ENCODE peak calls at places on chromosome 12, in seven cellular contexts. One of them, this sample, is unnamed.

GRCh38 chr12:21183721-21184275 is 52.8 kb downstream of the SLCO1B1 start:
- DNase-seq in renal cortical epithelial cell: peak; percentile 1
- DNase-seq in fibroblast of pulmonary artery: no peak
- DNase-seq in AG04450: no peak
- DNase-seq in CD4-positive, alpha-beta memory T cell: no peak
- DNase-seq in T-helper 17 cell: no peak
- DNase-seq in GM20000: no peak
- DNase-seq in this sample: no peak

GRCh38 chr12:54337280-54337842 is 12.4 kb downstream of the COPZ1 start:
- DNase-seq in renal cortical epithelial cell: no peak
- DNase-seq in fibroblast of pulmonary artery: no peak
- DNase-seq in AG04450: no peak
- DNase-seq in CD4-positive, alpha-beta memory T cell: no peak
- DNase-seq in T-helper 17 cell: no peak
- DNase-seq in GM20000: no peak
- DNase-seq in this sample: no peak

GRCh38 chr12:26928661-26929060 is 9.1 kb downstream of the INTS13 start:
- DNase-seq in renal cortical epithelial cell: no peak
- DNase-seq in fibroblast of pulmonary artery: no peak
- DNase-seq in AG04450: no peak
- DNase-seq in CD4-positive, alpha-beta memory T cell: no peak
- DNase-seq in T-helper 17 cell: no peak
- DNase-seq in GM20000: no peak
- DNase-seq in this sample: no peak

GRCh38 chr12:104910196-104910840 is 47.8 kb downstream of the SLC41A2 start:
- DNase-seq in renal cortical epithelial cell: no peak
- DNase-seq in fibroblast of pulmonary artery: peak; percentile 50
- DNase-seq in AG04450: no peak
- DNase-seq in CD4-positive, alpha-beta memory T cell: no peak
- DNase-seq in T-helper 17 cell: no peak
- DNase-seq in GM20000: no peak
- DNase-seq in this sample: no peak

GRCh38 chr12:89064780-89065179 is 287.5 kb downstream of the DUSP6 start:
- DNase-seq in renal cortical epithelial cell: peak; percentile 94
- DNase-seq in fibroblast of pulmonary artery: peak; percentile 18
- DNase-seq in AG04450: no peak
- DNase-seq in CD4-positive, alpha-beta memory T cell: no peak
- DNase-seq in T-helper 17 cell: no peak
- DNase-seq in GM20000: no peak
- DNase-seq in this sample: no peak

GRCh38 chr12:67141405-67142018 is 127.6 kb upstream of the CAND1 start:
- DNase-seq in renal cortical epithelial cell: no peak
- DNase-seq in fibroblast of pulmonary artery: no peak
- DNase-seq in AG04450: no peak
- DNase-seq in CD4-positive, alpha-beta memory T cell: no peak
- DNase-seq in T-helper 17 cell: no peak
- DNase-seq in GM20000: no peak
- DNase-seq in this sample: no peak

GRCh38 chr12:50925920-50926319 is 26.4 kb upstream of the HIGD1C start:
- DNase-seq in renal cortical epithelial cell: no peak
- DNase-seq in fibroblast of pulmonary artery: no peak
- DNase-seq in AG04450: no peak
- DNase-seq in CD4-positive, alpha-beta memory T cell: no peak
- DNase-seq in T-helper 17 cell: no peak
- DNase-seq in GM20000: no peak
- DNase-seq in this sample: no peak

GRCh38 chr12:1935242-1935641 is 16.8 kb upstream of the CACNA2D4 start:
- DNase-seq in renal cortical epithelial cell: no peak
- DNase-seq in fibroblast of pulmonary artery: no peak
- DNase-seq in AG04450: no peak
- DNase-seq in CD4-positive, alpha-beta memory T cell: no peak
- DNase-seq in T-helper 17 cell: no peak
- DNase-seq in GM20000: no peak
- DNase-seq in this sample: no peak

GRCh38 chr12:57496822-57497221 is 9.0 kb downstream of the MARS1 start:
- DNase-seq in renal cortical epithelial cell: no peak
- DNase-seq in fibroblast of pulmonary artery: no peak
- DNase-seq in AG04450: no peak
- DNase-seq in CD4-positive, alpha-beta memory T cell: no peak
- DNase-seq in T-helper 17 cell: no peak
- DNase-seq in GM20000: no peak
- DNase-seq in this sample: no peak

GRCh38 chr12:51855586-51856428 is 7.3 kb upstream of the FIGNL2 start:
- DNase-seq in renal cortical epithelial cell: peak; percentile 93
- DNase-seq in fibroblast of pulmonary artery: peak; percentile 35
- DNase-seq in AG04450: no peak
- DNase-seq in CD4-positive, alpha-beta memory T cell: no peak
- DNase-seq in T-helper 17 cell: no peak
- DNase-seq in GM20000: no peak
- DNase-seq in this sample: peak; percentile 83

GRCh38 chr12:12560587-12561304 is 1.9 kb downstream of the DUSP16 start:
- DNase-seq in renal cortical epithelial cell: peak; percentile 91
- DNase-seq in fibroblast of pulmonary artery: peak; percentile 72
- DNase-seq in AG04450: no peak
- DNase-seq in CD4-positive, alpha-beta memory T cell: peak; percentile 89
- DNase-seq in T-helper 17 cell: peak; percentile 18
- DNase-seq in GM20000: peak; percentile 69
- DNase-seq in this sample: no peak

GRCh38 chr12:109464642-109465351 is 12.3 kb downstream of the KCTD10 start:
- DNase-seq in renal cortical epithelial cell: peak; percentile 28
- DNase-seq in fibroblast of pulmonary artery: peak; percentile 56
- DNase-seq in AG04450: no peak
- DNase-seq in CD4-positive, alpha-beta memory T cell: no peak
- DNase-seq in T-helper 17 cell: no peak
- DNase-seq in GM20000: no peak
- DNase-seq in this sample: no peak

GRCh38 chr12:122116707-122117535 is 38.4 kb downstream of the MLXIP start:
- DNase-seq in renal cortical epithelial cell: no peak
- DNase-seq in fibroblast of pulmonary artery: no peak
- DNase-seq in AG04450: no peak
- DNase-seq in CD4-positive, alpha-beta memory T cell: no peak
- DNase-seq in T-helper 17 cell: no peak
- DNase-seq in GM20000: no peak
- DNase-seq in this sample: no peak

GRCh38 chr12:12714276-12715001 is 2.7 kb upstream of the CDKN1B start:
- DNase-seq in renal cortical epithelial cell: peak; percentile 58
- DNase-seq in fibroblast of pulmonary artery: no peak
- DNase-seq in AG04450: no peak
- DNase-seq in CD4-positive, alpha-beta memory T cell: peak; percentile 83
- DNase-seq in T-helper 17 cell: no peak
- DNase-seq in GM20000: peak; percentile 58
- DNase-seq in this sample: no peak

GRCh38 chr12:85951823-85952222 is 77.7 kb downstream of the NTS start:
- DNase-seq in renal cortical epithelial cell: peak; percentile 33
- DNase-seq in fibroblast of pulmonary artery: peak; percentile 45
- DNase-seq in AG04450: no peak
- DNase-seq in CD4-positive, alpha-beta memory T cell: no peak
- DNase-seq in T-helper 17 cell: no peak
- DNase-seq in GM20000: no peak
- DNase-seq in this sample: no peak

GRCh38 chr12:49524660-49525324 is 14.0 kb upstream of the KCNH3 start:
- DNase-seq in renal cortical epithelial cell: no peak
- DNase-seq in fibroblast of pulmonary artery: peak; percentile 60
- DNase-seq in AG04450: no peak
- DNase-seq in CD4-positive, alpha-beta memory T cell: no peak
- DNase-seq in T-helper 17 cell: no peak
- DNase-seq in GM20000: no peak
- DNase-seq in this sample: no peak

GRCh38 chr12:52766351-52767019 is 10.7 kb downstream of the KRT76 start:
- DNase-seq in renal cortical epithelial cell: no peak
- DNase-seq in fibroblast of pulmonary artery: no peak
- DNase-seq in AG04450: no peak
- DNase-seq in CD4-positive, alpha-beta memory T cell: no peak
- DNase-seq in T-helper 17 cell: no peak
- DNase-seq in GM20000: no peak
- DNase-seq in this sample: no peak

GRCh38 chr12:68364893-68365725 is 32.9 kb upstream of the MDM1 start:
- DNase-seq in renal cortical epithelial cell: peak; percentile 98
- DNase-seq in fibroblast of pulmonary artery: peak; percentile 99
- DNase-seq in AG04450: peak; percentile 96
- DNase-seq in CD4-positive, alpha-beta memory T cell: peak; percentile 88
- DNase-seq in T-helper 17 cell: peak; percentile 55
- DNase-seq in GM20000: peak; percentile 77
- DNase-seq in this sample: peak; percentile 90

GRCh38 chr12:116476227-116476852 is 82.8 kb upstream of the MAP1LC3B2 start:
- DNase-seq in renal cortical epithelial cell: no peak
- DNase-seq in fibroblast of pulmonary artery: no peak
- DNase-seq in AG04450: no peak
- DNase-seq in CD4-positive, alpha-beta memory T cell: no peak
- DNase-seq in T-helper 17 cell: no peak
- DNase-seq in GM20000: no peak
- DNase-seq in this sample: no peak

GRCh38 chr12:25771062-25771461 is 187.4 kb upstream of the RASSF8 start:
- DNase-seq in renal cortical epithelial cell: no peak
- DNase-seq in fibroblast of pulmonary artery: no peak
- DNase-seq in AG04450: no peak
- DNase-seq in CD4-positive, alpha-beta memory T cell: no peak
- DNase-seq in T-helper 17 cell: no peak
- DNase-seq in GM20000: no peak
- DNase-seq in this sample: no peak

GRCh38 chr12:45369065-45369464 is 153.2 kb downstream of the ANO6 start:
- DNase-seq in renal cortical epithelial cell: peak; percentile 81
- DNase-seq in fibroblast of pulmonary artery: peak; percentile 61
- DNase-seq in AG04450: peak; percentile 23
- DNase-seq in CD4-positive, alpha-beta memory T cell: no peak
- DNase-seq in T-helper 17 cell: no peak
- DNase-seq in GM20000: no peak
- DNase-seq in this sample: no peak

GRCh38 chr12:114430306-114430705 is 24.4 kb upstream of the TBX5 start:
- DNase-seq in renal cortical epithelial cell: no peak
- DNase-seq in fibroblast of pulmonary artery: peak; percentile 88
- DNase-seq in AG04450: peak; percentile 98
- DNase-seq in CD4-positive, alpha-beta memory T cell: no peak
- DNase-seq in T-helper 17 cell: no peak
- DNase-seq in GM20000: no peak
- DNase-seq in this sample: no peak

GRCh38 chr12:6684609-6685008 is 4.6 kb downstream of the ZNF384 start:
- DNase-seq in renal cortical epithelial cell: peak; percentile 19
- DNase-seq in fibroblast of pulmonary artery: peak; percentile 40
- DNase-seq in AG04450: no peak
- DNase-seq in CD4-positive, alpha-beta memory T cell: peak; percentile 53
- DNase-seq in T-helper 17 cell: no peak
- DNase-seq in GM20000: peak; percentile 48
- DNase-seq in this sample: no peak

GRCh38 chr12:122732170-122732569 is 1.5 kb upstream of the HCAR1 start:
- DNase-seq in renal cortical epithelial cell: no peak
- DNase-seq in fibroblast of pulmonary artery: no peak
- DNase-seq in AG04450: no peak
- DNase-seq in CD4-positive, alpha-beta memory T cell: no peak
- DNase-seq in T-helper 17 cell: no peak
- DNase-seq in GM20000: no peak
- DNase-seq in this sample: peak; percentile 6

GRCh38 chr12:114836609-114837008 is 152.6 kb upstream of the TBX3 start:
- DNase-seq in renal cortical epithelial cell: no peak
- DNase-seq in fibroblast of pulmonary artery: no peak
- DNase-seq in AG04450: no peak
- DNase-seq in CD4-positive, alpha-beta memory T cell: no peak
- DNase-seq in T-helper 17 cell: no peak
- DNase-seq in GM20000: no peak
- DNase-seq in this sample: no peak

GRCh38 chr12:108566452-108566851 is 4.1 kb downstream of the ISCU start:
- DNase-seq in renal cortical epithelial cell: no peak
- DNase-seq in fibroblast of pulmonary artery: no peak
- DNase-seq in AG04450: no peak
- DNase-seq in CD4-positive, alpha-beta memory T cell: no peak
- DNase-seq in T-helper 17 cell: no peak
- DNase-seq in GM20000: no peak
- DNase-seq in this sample: no peak

GRCh38 chr12:5506821-5507231 is 74.9 kb downstream of the NTF3 start:
- DNase-seq in renal cortical epithelial cell: no peak
- DNase-seq in fibroblast of pulmonary artery: no peak
- DNase-seq in AG04450: no peak
- DNase-seq in CD4-positive, alpha-beta memory T cell: no peak
- DNase-seq in T-helper 17 cell: no peak
- DNase-seq in GM20000: no peak
- DNase-seq in this sample: no peak

GRCh38 chr12:68617160-68617926 is 6.6 kb downstream of the RAP1B start:
- DNase-seq in renal cortical epithelial cell: no peak
- DNase-seq in fibroblast of pulmonary artery: peak; percentile 68
- DNase-seq in AG04450: no peak
- DNase-seq in CD4-positive, alpha-beta memory T cell: no peak
- DNase-seq in T-helper 17 cell: no peak
- DNase-seq in GM20000: no peak
- DNase-seq in this sample: no peak

GRCh38 chr12:124927325-124928094 is 13.1 kb upstream of the UBC start:
- DNase-seq in renal cortical epithelial cell: peak; percentile 85
- DNase-seq in fibroblast of pulmonary artery: peak; percentile 88
- DNase-seq in AG04450: no peak
- DNase-seq in CD4-positive, alpha-beta memory T cell: peak; percentile 90
- DNase-seq in T-helper 17 cell: peak; percentile 68
- DNase-seq in GM20000: peak; percentile 74
- DNase-seq in this sample: peak; percentile 96

GRCh38 chr12:18257251-18257650 is 4.1 kb upstream of the PIK3C2G start:
- DNase-seq in renal cortical epithelial cell: no peak
- DNase-seq in fibroblast of pulmonary artery: no peak
- DNase-seq in AG04450: no peak
- DNase-seq in CD4-positive, alpha-beta memory T cell: no peak
- DNase-seq in T-helper 17 cell: no peak
- DNase-seq in GM20000: no peak
- DNase-seq in this sample: no peak

GRCh38 chr12:9509464-9510166 is 98.1 kb downstream of the KLRB1 start:
- DNase-seq in renal cortical epithelial cell: no peak
- DNase-seq in fibroblast of pulmonary artery: peak; percentile 56
- DNase-seq in AG04450: peak; percentile 0
- DNase-seq in CD4-positive, alpha-beta memory T cell: no peak
- DNase-seq in T-helper 17 cell: no peak
- DNase-seq in GM20000: no peak
- DNase-seq in this sample: no peak

GRCh38 chr12:104370989-104371870 is 67.7 kb downstream of the EID3 start:
- DNase-seq in renal cortical epithelial cell: peak; percentile 83
- DNase-seq in fibroblast of pulmonary artery: peak; percentile 73
- DNase-seq in AG04450: no peak
- DNase-seq in CD4-positive, alpha-beta memory T cell: no peak
- DNase-seq in T-helper 17 cell: no peak
- DNase-seq in GM20000: no peak
- DNase-seq in this sample: no peak

This sample was measured in sciatic nerve.